ENCODE peak calls at places on chromosomes 4 and X, in six cellular contexts. One of them, this sample, is unnamed.

GRCh38 chrX:119222932-119223331 is 13.2 kb upstream of the PGRMC1 start:
- DNase-seq in mesendoderm: no peak
- DNase-seq in aorta: no peak
- DNase-seq in lower leg skin: no peak
- DNase-seq in OCI-LY7: no peak
- DNase-seq in cardiac muscle cell: no peak
- DNase-seq in this sample: no peak

GRCh38 chr4:129453524-129453923 is 357.6 kb downstream of the C4orf33 start:
- DNase-seq in mesendoderm: no peak
- DNase-seq in aorta: no peak
- DNase-seq in lower leg skin: no peak
- DNase-seq in OCI-LY7: no peak
- DNase-seq in cardiac muscle cell: no peak
- DNase-seq in this sample: no peak

GRCh38 chr4:151034829-151035228 is 19.7 kb upstream of the LRBA start:
- DNase-seq in mesendoderm: no peak
- DNase-seq in aorta: no peak
- DNase-seq in lower leg skin: no peak
- DNase-seq in OCI-LY7: no peak
- DNase-seq in cardiac muscle cell: no peak
- DNase-seq in this sample: no peak

GRCh38 chr4:77443941-77444340 is 161.7 kb upstream of the CXCL13 start:
- DNase-seq in mesendoderm: no peak
- DNase-seq in aorta: no peak
- DNase-seq in lower leg skin: no peak
- DNase-seq in OCI-LY7: no peak
- DNase-seq in cardiac muscle cell: peak; percentile 90
- DNase-seq in this sample: no peak

GRCh38 chr4:72394264-72394663 is 174.8 kb downstream of the ADAMTS3 start:
- DNase-seq in mesendoderm: no peak
- DNase-seq in aorta: no peak
- DNase-seq in lower leg skin: no peak
- DNase-seq in OCI-LY7: no peak
- DNase-seq in cardiac muscle cell: peak; percentile 27
- DNase-seq in this sample: no peak

GRCh38 chr4:23023121-23023520 is 330.4 kb downstream of the GBA3 start:
- DNase-seq in mesendoderm: peak; percentile 15
- DNase-seq in aorta: no peak
- DNase-seq in lower leg skin: no peak
- DNase-seq in OCI-LY7: no peak
- DNase-seq in cardiac muscle cell: no peak
- DNase-seq in this sample: no peak

GRCh38 chr4:71050809-71051208 is 57.4 kb downstream of the DCK start:
- DNase-seq in mesendoderm: no peak
- DNase-seq in aorta: no peak
- DNase-seq in lower leg skin: no peak
- DNase-seq in OCI-LY7: no peak
- DNase-seq in cardiac muscle cell: peak; percentile 5
- DNase-seq in this sample: no peak

GRCh38 chrX:104108955-104109354 is 3.4 kb upstream of the ZCCHC18 start:
- DNase-seq in mesendoderm: peak; percentile 35
- DNase-seq in aorta: no peak
- DNase-seq in lower leg skin: no peak
- DNase-seq in OCI-LY7: no peak
- DNase-seq in cardiac muscle cell: no peak
- DNase-seq in this sample: no peak

GRCh38 chr4:163548481-163549243 is 54.2 kb downstream of the TMA16 start:
- DNase-seq in mesendoderm: peak; percentile 47
- DNase-seq in aorta: no peak
- DNase-seq in lower leg skin: no peak
- DNase-seq in OCI-LY7: peak; percentile 64
- DNase-seq in cardiac muscle cell: peak; percentile 79
- DNase-seq in this sample: no peak

GRCh38 chrX:47278684-47279083 is 45.9 kb downstream of the USP11 start:
- DNase-seq in mesendoderm: no peak
- DNase-seq in aorta: no peak
- DNase-seq in lower leg skin: no peak
- DNase-seq in OCI-LY7: no peak
- DNase-seq in cardiac muscle cell: no peak
- DNase-seq in this sample: no peak

GRCh38 chrX:1453390-1453783 is 678 bp upstream of the ASMTL start:
- DNase-seq in mesendoderm: no peak
- DNase-seq in aorta: peak; percentile 90
- DNase-seq in lower leg skin: no peak
- DNase-seq in OCI-LY7: no peak
- DNase-seq in cardiac muscle cell: no peak
- DNase-seq in this sample: peak; percentile 78

GRCh38 chrX:15160558-15160957 is 109.3 kb downstream of the ASB9 start:
- DNase-seq in mesendoderm: no peak
- DNase-seq in aorta: no peak
- DNase-seq in lower leg skin: no peak
- DNase-seq in OCI-LY7: no peak
- DNase-seq in cardiac muscle cell: no peak
- DNase-seq in this sample: no peak

GRCh38 chrX:153688534-153688899 is 791 bp downstream of the SLC6A8 start:
- DNase-seq in mesendoderm: no peak
- DNase-seq in aorta: no peak
- DNase-seq in lower leg skin: no peak
- DNase-seq in OCI-LY7: no peak
- DNase-seq in cardiac muscle cell: no peak
- DNase-seq in this sample: no peak
- H3K4me3 ChIP-seq in mesendoderm: peak overlapping the region; percentile 35
- H3K4me3 ChIP-seq in aorta: peak overlapping the region; percentile 25
- H3K4me3 ChIP-seq in lower leg skin: peak overlapping the region; percentile 20
- H3K4me3 ChIP-seq in OCI-LY7: no peak overlapping the region
- H3K4me3 ChIP-seq in cardiac muscle cell: peak overlapping the region; percentile 51
- H3K4me3 ChIP-seq in this sample: peak overlapping the region; percentile 20

GRCh38 chrX:112190646-112191045 is 108.1 kb upstream of the TRPC5 start:
- DNase-seq in mesendoderm: no peak
- DNase-seq in aorta: no peak
- DNase-seq in lower leg skin: no peak
- DNase-seq in OCI-LY7: no peak
- DNase-seq in cardiac muscle cell: no peak
- DNase-seq in this sample: no peak
- H3K4me3 ChIP-seq in mesendoderm: no peak overlapping the region
- H3K4me3 ChIP-seq in aorta: no peak overlapping the region
- H3K4me3 ChIP-seq in lower leg skin: no peak overlapping the region
- H3K4me3 ChIP-seq in OCI-LY7: no peak overlapping the region
- H3K4me3 ChIP-seq in cardiac muscle cell: no peak overlapping the region
- H3K4me3 ChIP-seq in this sample: no peak overlapping the region

DNA sequence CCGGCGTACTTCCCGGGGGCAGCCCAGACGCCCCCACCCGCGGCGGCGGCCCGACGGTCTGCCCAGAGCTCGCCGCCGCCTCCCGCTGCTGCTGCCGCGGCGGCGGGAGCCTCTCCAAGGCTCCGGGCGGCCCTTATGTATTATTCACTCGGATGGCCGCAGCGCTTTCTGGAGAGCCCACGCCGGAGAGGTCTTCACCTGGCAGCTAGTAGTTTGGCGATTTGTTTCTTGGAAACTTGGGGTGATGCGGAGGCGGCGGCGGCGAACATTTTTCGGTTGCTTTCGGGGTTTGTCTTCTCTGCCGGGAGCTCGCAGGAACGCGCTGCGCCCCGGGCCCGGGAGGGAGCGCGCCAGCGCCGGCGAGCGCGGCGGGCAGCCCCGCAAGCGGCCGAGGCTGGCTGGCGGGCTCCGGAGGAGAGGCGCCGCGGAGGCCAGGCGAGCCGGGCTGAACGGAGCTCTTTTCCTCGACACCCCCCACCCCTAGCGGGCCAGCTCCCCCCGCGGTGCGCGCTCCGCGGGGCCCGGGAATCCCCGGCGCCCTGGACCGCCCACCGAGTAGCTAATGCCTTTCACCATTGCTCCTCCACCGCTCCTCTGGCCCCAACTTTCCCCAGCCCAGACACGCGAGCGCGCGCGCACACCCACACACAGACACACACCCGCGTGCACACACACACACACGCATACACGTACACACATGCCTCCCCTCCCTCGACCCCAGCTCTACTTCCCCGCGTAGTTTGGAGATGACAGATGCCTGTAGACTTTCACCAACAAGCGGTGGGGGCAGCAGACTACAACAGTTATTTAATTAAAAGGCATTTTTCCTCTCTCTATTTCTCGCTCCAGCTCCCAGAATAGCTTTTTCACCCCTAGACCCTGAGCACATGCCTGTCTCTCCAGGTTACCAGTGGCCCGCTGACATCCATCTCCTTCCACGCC is 113.4 kb downstream of the DHX15 start:
- DNase-seq in mesendoderm: peak; percentile 79
- DNase-seq in aorta: peak; percentile 81
- DNase-seq in lower leg skin: peak; percentile 21
- DNase-seq in OCI-LY7: no peak
- DNase-seq in cardiac muscle cell: peak; percentile 50
- DNase-seq in this sample: no peak
- H3K4me3 ChIP-seq in mesendoderm: peak overlapping the region; percentile 27
- H3K4me3 ChIP-seq in aorta: peak overlapping the region; percentile 34
- H3K4me3 ChIP-seq in lower leg skin: peak overlapping the region; percentile 11
- H3K4me3 ChIP-seq in OCI-LY7: no peak overlapping the region
- H3K4me3 ChIP-seq in cardiac muscle cell: peak overlapping the region; percentile 52
- H3K4me3 ChIP-seq in this sample: peak overlapping the region; percentile 2

GRCh38 chrX:49058794-49059193 is at the start of gene CCDC120:
- DNase-seq in mesendoderm: peak; percentile 49
- DNase-seq in aorta: no peak
- DNase-seq in lower leg skin: no peak
- DNase-seq in OCI-LY7: no peak
- DNase-seq in cardiac muscle cell: no peak
- DNase-seq in this sample: peak; percentile 51
- H3K4me3 ChIP-seq in mesendoderm: peak within 1 kb of the TSS; percentile 45
- H3K4me3 ChIP-seq in aorta: no peak within 1 kb of the TSS
- H3K4me3 ChIP-seq in lower leg skin: peak within 1 kb of the TSS; percentile 6
- H3K4me3 ChIP-seq in OCI-LY7: no peak within 1 kb of the TSS
- H3K4me3 ChIP-seq in cardiac muscle cell: no peak within 1 kb of the TSS
- H3K4me3 ChIP-seq in this sample: peak within 1 kb of the TSS; percentile 5